ENCODE peak calls at places on chromosomes 7 and 10, in six cellular contexts. One of them, this sample, is unnamed.

GRCh38 chr7:108585843-108586242 is 16.2 kb downstream of the DNAJB9 start:
- DNase-seq in HCT116: no peak
- DNase-seq in HepG2: no peak
- DNase-seq in GM12878: no peak
- DNase-seq in K562: no peak
- DNase-seq in H1: no peak
- DNase-seq in this sample: no peak

GRCh38 chr10:13614530-13615332 is 28.0 kb downstream of the PRPF18 start:
- DNase-seq in HCT116: no peak
- DNase-seq in HepG2: no peak
- DNase-seq in GM12878: no peak
- DNase-seq in K562: no peak
- DNase-seq in H1: peak
- DNase-seq in this sample: peak

GRCh38 chr7:12722720-12723241 is 35.3 kb downstream of the ARL4A start:
- DNase-seq in HCT116: no peak
- DNase-seq in HepG2: no peak
- DNase-seq in GM12878: no peak
- DNase-seq in K562: peak
- DNase-seq in H1: no peak
- DNase-seq in this sample: no peak

GRCh38 chr7:151433721-151434400 is 6.1 kb downstream of the CRYGN start:
- DNase-seq in HCT116: no peak
- DNase-seq in HepG2: no peak
- DNase-seq in GM12878: no peak
- DNase-seq in K562: no peak
- DNase-seq in H1: no peak
- DNase-seq in this sample: no peak

GRCh38 chr10:93261961-93262610 is 188.4 kb downstream of the CYP26A1 start:
- DNase-seq in HCT116: no peak
- DNase-seq in HepG2: no peak
- DNase-seq in GM12878: no peak
- DNase-seq in K562: no peak
- DNase-seq in H1: no peak
- DNase-seq in this sample: no peak

GRCh38 chr10:35876248-35876647 is 234.2 kb upstream of the FZD8 start:
- DNase-seq in HCT116: no peak
- DNase-seq in HepG2: no peak
- DNase-seq in GM12878: no peak
- DNase-seq in K562: no peak
- DNase-seq in H1: no peak
- DNase-seq in this sample: no peak

GRCh38 chr10:71810048-71810750 is 36.9 kb upstream of the VSIR start:
- DNase-seq in HCT116: no peak
- DNase-seq in HepG2: no peak
- DNase-seq in GM12878: no peak
- DNase-seq in K562: no peak
- DNase-seq in H1: no peak
- DNase-seq in this sample: no peak

GRCh38 chr7:33745934-33746333 is 159.4 kb upstream of the BMPER start:
- DNase-seq in HCT116: no peak
- DNase-seq in HepG2: no peak
- DNase-seq in GM12878: no peak
- DNase-seq in K562: no peak
- DNase-seq in H1: no peak
- DNase-seq in this sample: no peak

GRCh38 chr7:20596653-20597052 is 18.8 kb upstream of the ABCB5 start:
- DNase-seq in HCT116: no peak
- DNase-seq in HepG2: no peak
- DNase-seq in GM12878: no peak
- DNase-seq in K562: no peak
- DNase-seq in H1: no peak
- DNase-seq in this sample: no peak

GRCh38 chr10:5284311-5285057 is 80.3 kb upstream of the UCN3 start:
- DNase-seq in HCT116: no peak
- DNase-seq in HepG2: no peak
- DNase-seq in GM12878: no peak
- DNase-seq in K562: peak
- DNase-seq in H1: no peak
- DNase-seq in this sample: no peak

GRCh38 chr10:13837966-13838365 is 251.2 kb downstream of the PRPF18 start:
- DNase-seq in HCT116: no peak
- DNase-seq in HepG2: no peak
- DNase-seq in GM12878: no peak
- DNase-seq in K562: no peak
- DNase-seq in H1: no peak
- DNase-seq in this sample: no peak

GRCh38 chr10:70564901-70565351 is 37.6 kb downstream of the PRF1 start:
- DNase-seq in HCT116: no peak
- DNase-seq in HepG2: no peak
- DNase-seq in GM12878: no peak
- DNase-seq in K562: no peak
- DNase-seq in H1: no peak
- DNase-seq in this sample: peak

GRCh38 chr10:34753014-34753757 is 61.9 kb downstream of the PARD3 start:
- DNase-seq in HCT116: no peak
- DNase-seq in HepG2: no peak
- DNase-seq in GM12878: no peak
- DNase-seq in K562: no peak
- DNase-seq in H1: no peak
- DNase-seq in this sample: no peak

GRCh38 chr10:125375210-125375609 is 214.8 kb upstream of the CTBP2 start:
- DNase-seq in HCT116: peak
- DNase-seq in HepG2: no peak
- DNase-seq in GM12878: no peak
- DNase-seq in K562: no peak
- DNase-seq in H1: no peak
- DNase-seq in this sample: no peak

GRCh38 chr10:95273393-95274312 is 17.1 kb downstream of the PDLIM1 start:
- DNase-seq in HCT116: no peak
- DNase-seq in HepG2: peak
- DNase-seq in GM12878: no peak
- DNase-seq in K562: no peak
- DNase-seq in H1: peak
- DNase-seq in this sample: no peak

GRCh38 chr10:89845541-89846275 is 144.3 kb downstream of the KIF20B start:
- DNase-seq in HCT116: no peak
- DNase-seq in HepG2: no peak
- DNase-seq in GM12878: no peak
- DNase-seq in K562: no peak
- DNase-seq in H1: no peak
- DNase-seq in this sample: no peak

GRCh38 chr7:47535704-47536628 is 45.9 kb downstream of the TNS3 start:
- DNase-seq in HCT116: no peak
- DNase-seq in HepG2: peak
- DNase-seq in GM12878: no peak
- DNase-seq in K562: no peak
- DNase-seq in H1: no peak
- DNase-seq in this sample: no peak

GRCh38 chr7:381211-382117 is 91.5 kb downstream of the FOXL3 start:
- DNase-seq in HCT116: no peak
- DNase-seq in HepG2: no peak
- DNase-seq in GM12878: no peak
- DNase-seq in K562: no peak
- DNase-seq in H1: no peak
- DNase-seq in this sample: peak

GRCh38 chr10:32077896-32078295 is 21.7 kb upstream of the KIF5B start:
- DNase-seq in HCT116: no peak
- DNase-seq in HepG2: peak
- DNase-seq in GM12878: no peak
- DNase-seq in K562: no peak
- DNase-seq in H1: no peak
- DNase-seq in this sample: no peak

GRCh38 chr10:71801357-71801756 is 28.0 kb upstream of the VSIR start:
- DNase-seq in HCT116: no peak
- DNase-seq in HepG2: no peak
- DNase-seq in GM12878: peak
- DNase-seq in K562: no peak
- DNase-seq in H1: no peak
- DNase-seq in this sample: no peak

GRCh38 chr10:22579826-22580225 is 134.6 kb downstream of the PIP4K2A start:
- DNase-seq in HCT116: no peak
- DNase-seq in HepG2: no peak
- DNase-seq in GM12878: no peak
- DNase-seq in K562: no peak
- DNase-seq in H1: peak
- DNase-seq in this sample: no peak

GRCh38 chr7:69129524-69129923 is 468.8 kb upstream of the AUTS2 start:
- DNase-seq in HCT116: no peak
- DNase-seq in HepG2: no peak
- DNase-seq in GM12878: no peak
- DNase-seq in K562: no peak
- DNase-seq in H1: no peak
- DNase-seq in this sample: no peak

GRCh38 chr10:92712016-92712889 is 22.5 kb downstream of the HHEX start:
- DNase-seq in HCT116: no peak
- DNase-seq in HepG2: no peak
- DNase-seq in GM12878: peak
- DNase-seq in K562: no peak
- DNase-seq in H1: no peak
- DNase-seq in this sample: no peak

GRCh38 chr10:67923551-67923950 is 39.1 kb downstream of the SIRT1 start:
- DNase-seq in HCT116: no peak
- DNase-seq in HepG2: no peak
- DNase-seq in GM12878: no peak
- DNase-seq in K562: no peak
- DNase-seq in H1: no peak
- DNase-seq in this sample: no peak

GRCh38 chr7:88835147-88835728 is 39.7 kb upstream of the TEX47 start:
- DNase-seq in HCT116: peak
- DNase-seq in HepG2: peak
- DNase-seq in GM12878: peak
- DNase-seq in K562: peak
- DNase-seq in H1: no peak
- DNase-seq in this sample: no peak

DNA sequence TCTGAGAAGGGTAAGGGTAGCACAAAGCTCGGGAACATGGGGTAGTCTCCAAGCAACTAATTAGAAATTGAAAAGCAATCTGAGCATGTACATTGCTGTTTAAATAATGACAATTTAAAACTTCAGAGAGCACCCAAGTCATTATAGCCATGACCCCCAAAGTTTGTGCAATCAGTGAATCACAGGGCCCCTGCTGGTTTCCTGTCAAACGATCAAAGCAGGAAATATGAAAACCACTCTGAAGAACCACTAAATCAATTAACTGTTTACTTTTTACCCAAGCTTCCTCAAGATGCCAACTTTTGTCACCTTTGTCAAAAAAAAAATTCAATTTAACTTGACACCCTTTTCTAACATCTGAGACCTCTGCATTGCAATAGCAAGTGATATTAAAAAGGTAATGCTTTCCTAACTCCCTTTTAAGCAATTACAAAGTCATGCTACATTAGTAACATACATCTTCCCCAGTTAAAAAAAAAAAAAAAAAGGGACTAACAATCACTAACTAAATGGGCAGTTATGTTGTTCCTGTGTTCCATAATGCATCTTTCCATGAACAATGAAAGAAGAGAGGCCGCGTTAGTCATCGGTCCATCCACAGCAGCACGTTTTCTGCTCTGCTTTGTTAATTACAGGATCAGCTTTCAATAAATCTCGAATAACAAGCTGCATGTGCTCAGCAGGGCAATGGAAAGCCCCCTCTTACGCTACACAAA is 80.6 kb downstream of the ETV1 start:
- DNase-seq in HCT116: peak
- DNase-seq in HepG2: no peak
- DNase-seq in GM12878: no peak
- DNase-seq in K562: no peak
- DNase-seq in H1: no peak
- DNase-seq in this sample: no peak
- TF ChIP-seq ATF3 in HCT116: no peak
- TF ChIP-seq ATF3 in HepG2: no peak
- TF ChIP-seq ATF3 in GM12878: no peak
- TF ChIP-seq ATF3 in K562: no peak
- TF ChIP-seq ATF3 in H1: no peak
- TF ChIP-seq ATF3 in this sample: no peak

DNA sequence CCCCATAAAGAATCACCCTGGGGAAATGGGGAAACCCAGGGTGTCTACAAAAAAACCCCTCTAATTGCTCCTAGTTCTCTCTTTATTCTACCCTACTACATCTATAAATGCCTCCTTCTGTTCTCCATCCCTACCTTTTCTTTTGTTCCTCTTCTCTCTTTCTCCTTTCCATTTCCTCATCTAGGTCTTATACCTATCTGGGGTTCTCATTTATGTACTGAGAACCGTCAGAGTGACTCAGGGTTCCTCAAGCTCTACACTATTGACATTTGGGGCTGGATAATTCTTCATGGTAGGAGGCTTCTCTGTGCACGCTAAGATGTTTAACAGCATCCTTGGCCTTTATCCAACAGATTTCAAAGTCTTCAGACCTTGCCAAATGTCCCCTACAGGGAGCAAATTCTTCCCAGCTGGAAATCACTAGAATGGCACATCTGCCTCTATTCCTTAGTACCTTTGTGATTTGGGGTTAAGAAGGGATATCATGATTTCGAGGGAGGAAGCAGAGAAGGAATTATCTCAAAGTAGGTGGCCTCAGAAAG is 137.4 kb upstream of the PTN start:
- DNase-seq in HCT116: no peak
- DNase-seq in HepG2: no peak
- DNase-seq in GM12878: no peak
- DNase-seq in K562: no peak
- DNase-seq in H1: no peak
- DNase-seq in this sample: no peak
- TF ChIP-seq ATF3 in HCT116: no peak
- TF ChIP-seq ATF3 in HepG2: no peak
- TF ChIP-seq ATF3 in GM12878: no peak
- TF ChIP-seq ATF3 in K562: no peak
- TF ChIP-seq ATF3 in H1: no peak
- TF ChIP-seq ATF3 in this sample: no peak

GRCh38 chr10:80484243-80484642 is 30.1 kb downstream of the TSPAN14 start:
- DNase-seq in HCT116: no peak
- DNase-seq in HepG2: no peak
- DNase-seq in GM12878: no peak
- DNase-seq in K562: no peak
- DNase-seq in H1: no peak
- DNase-seq in this sample: no peak
- TF ChIP-seq ATF3 in HCT116: no peak
- TF ChIP-seq ATF3 in HepG2: no peak
- TF ChIP-seq ATF3 in GM12878: no peak
- TF ChIP-seq ATF3 in K562: no peak
- TF ChIP-seq ATF3 in H1: no peak
- TF ChIP-seq ATF3 in this sample: no peak

GRCh38 chr7:90271753-90272152 is 26.8 kb downstream of the CFAP69 start:
- DNase-seq in HCT116: no peak
- DNase-seq in HepG2: peak
- DNase-seq in GM12878: no peak
- DNase-seq in K562: no peak
- DNase-seq in H1: no peak
- DNase-seq in this sample: no peak
- TF ChIP-seq ATF3 in HCT116: no peak
- TF ChIP-seq ATF3 in HepG2: no peak
- TF ChIP-seq ATF3 in GM12878: no peak
- TF ChIP-seq ATF3 in K562: no peak
- TF ChIP-seq ATF3 in H1: no peak
- TF ChIP-seq ATF3 in this sample: no peak

GRCh38 chr10:129505500-129506075 is 38.5 kb downstream of the MGMT start:
- DNase-seq in HCT116: no peak
- DNase-seq in HepG2: no peak
- DNase-seq in GM12878: no peak
- DNase-seq in K562: no peak
- DNase-seq in H1: no peak
- DNase-seq in this sample: no peak
- TF ChIP-seq ATF3 in HCT116: no peak
- TF ChIP-seq ATF3 in HepG2: no peak
- TF ChIP-seq ATF3 in GM12878: no peak
- TF ChIP-seq ATF3 in K562: no peak
- TF ChIP-seq ATF3 in H1: no peak
- TF ChIP-seq ATF3 in this sample: no peak

This sample was measured in WTC11.